ENCODE peak calls at places on chromosomes 11 and 22, in eight cellular contexts. U is cardiac muscle cell, V is GM12878, B is body of pancreas, F is spleen, W is stomach, P is GM23338, S is IMR-90. H is an unnamed sample.

GRCh38 chr11:59556883-59557205 is 45.5 kb downstream of the OR4D9 start:
- DNase-seq in S (no peak), F (no peak), B (no peak), U (no peak), P (peak; percentile 31), W (no peak), V (no peak), H (peak; percentile 42)

GRCh38 chr11:67646535-67647336 is 3.8 kb downstream of the ACY3 start:
- DNase-seq in B (peak; percentile 77), W (no peak), F (peak; percentile 93), V (peak; percentile 70), P (no peak), U (no peak), S (no peak), H (peak; percentile 93)

GRCh38 chr11:122235615-122236014 is 119.6 kb upstream of the BLID start:
- DNase-seq in V (no peak), F (no peak), P (no peak), B (peak; percentile 76), U (peak; percentile 12), W (no peak), S (peak; percentile 96), H (no peak)

GRCh38 chr11:45919276-45919675 is 1.6 kb upstream of the PEX16 start:
- DNase-seq in F (peak; percentile 77), P (no peak), S (no peak), W (no peak), U (no peak), V (no peak), B (no peak), H (no peak)

GRCh38 chr11:327581-327923 is 6.9 kb upstream of the IFITM3 start:
- DNase-seq in W (no peak), P (no peak), S (no peak), V (no peak), U (no peak), F (no peak), B (no peak), H (no peak)

GRCh38 chr11:19763315-19763714 is 50.7 kb downstream of the NAV2 start:
- DNase-seq in P (no peak), V (no peak), W (peak; percentile 31), F (no peak), S (no peak), U (no peak), B (peak; percentile 44), H (no peak)

GRCh38 chr11:62680825-62681240 is 2.0 kb upstream of the UBXN1 start:
- DNase-seq in B (peak; percentile 69), F (no peak), S (peak; percentile 87), U (peak; percentile 71), P (peak; percentile 49), W (peak; percentile 47), V (no peak), H (no peak)

GRCh38 chr11:107562647-107563208 is 2.8 kb downstream of the ALKBH8 start:
- DNase-seq in F (no peak), S (peak; percentile 91), W (no peak), V (no peak), B (no peak), P (no peak), U (no peak), H (no peak)

GRCh38 chr11:7520981-7521487 is 7.2 kb downstream of the PPFIBP2 start:
- DNase-seq in B (no peak), P (no peak), U (no peak), F (no peak), V (no peak), W (no peak), S (no peak), H (peak; percentile 49)

GRCh38 chr11:19218216-19218615 is 16.4 kb upstream of the CSRP3 start:
- DNase-seq in U (no peak), P (no peak), B (no peak), S (no peak), F (no peak), W (no peak), V (no peak), H (no peak)

GRCh38 chr11:18736590-18737148 is 10.7 kb upstream of the IGSF22 start:
- DNase-seq in P (peak; percentile 68), V (no peak), S (no peak), W (no peak), F (no peak), B (no peak), U (no peak), H (no peak)

GRCh38 chr11:11976476-11977187 is 31.8 kb downstream of the DKK3 start:
- DNase-seq in P (no peak), F (no peak), B (no peak), V (no peak), W (peak; percentile 66), U (no peak), S (no peak), H (no peak)

GRCh38 chr11:6413791-6414231 is 5.1 kb downstream of the APBB1 start:
- DNase-seq in P (no peak), W (no peak), F (no peak), U (peak; percentile 83), B (no peak), S (no peak), V (no peak), H (no peak)

GRCh38 chr11:118856314-118856713 is 27.4 kb upstream of the CXCR5 start:
- DNase-seq in F (no peak), S (no peak), P (no peak), B (no peak), U (no peak), V (no peak), W (no peak), H (no peak)

GRCh38 chr11:96169250-96169649 is 173.7 kb downstream of the MAML2 start:
- DNase-seq in P (no peak), B (peak; percentile 28), F (no peak), W (no peak), U (no peak), V (no peak), S (no peak), H (no peak)

GRCh38 chr11:56782167-56782847 is 33.8 kb upstream of the OR9G4 start:
- DNase-seq in P (no peak), S (no peak), W (no peak), B (no peak), U (no peak), F (no peak), V (peak; percentile 19), H (no peak)

GRCh38 chr11:87892291-87892690 is 283.0 kb downstream of the RAB38 start:
- DNase-seq in W (no peak), F (no peak), S (no peak), V (no peak), B (no peak), P (peak; percentile 7), U (no peak), H (no peak)

GRCh38 chr11:93236741-93237675 is 39.2 kb upstream of the SLC36A4 start:
- DNase-seq in U (peak; percentile 65), B (peak; percentile 51), V (no peak), W (no peak), S (peak; percentile 44), P (peak; percentile 80), F (no peak), H (no peak)

GRCh38 chr22:33350391-33350955 is 292.3 kb upstream of the SYN3 start:
- DNase-seq in B (no peak), U (no peak), S (no peak), W (no peak), F (no peak), V (no peak), P (no peak), H (no peak)

DNA sequence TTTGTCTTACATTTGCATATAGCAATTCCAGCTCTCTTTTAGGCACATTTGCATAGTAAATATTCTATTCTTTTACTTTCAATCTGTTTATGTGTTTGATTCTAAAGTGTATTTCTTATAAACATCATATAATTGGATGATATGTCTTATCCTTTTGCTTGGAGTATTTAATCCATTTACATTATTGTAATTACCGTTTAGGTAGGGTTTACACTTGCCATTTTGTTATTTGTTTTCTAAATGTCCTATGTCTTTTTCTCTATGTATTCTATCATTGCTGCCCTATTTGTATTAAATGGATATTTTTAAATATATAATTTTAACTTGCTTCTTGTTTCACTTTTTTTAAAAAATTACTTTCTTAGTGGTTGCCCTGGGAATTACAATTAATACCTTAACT is 22.8 kb upstream of the ACCSL start:
- DNase-seq in V (no peak), B (no peak), S (no peak), U (no peak), W (no peak), P (no peak), F (no peak), H (no peak)
- TF ChIP-seq CTCF in V (no peak), B (no peak), S (no peak), U (no peak), W (no peak), P (no peak), F (no peak), H (no peak)

GRCh38 chr11:65403607-65404121 is 17.2 kb downstream of the FRMD8 start:
- DNase-seq in U (no peak), S (no peak), P (no peak), W (no peak), F (no peak), B (no peak), V (no peak), H (peak; percentile 56)
- H3K36me3 ChIP-seq in U (peaks cover 10% of the 10 kb centered on the region), S (peaks cover 55% of the 10 kb centered on the region), P (no peaks in the 10 kb centered on the region), W (peaks cover 96% of the 10 kb centered on the region), F (peaks cover 63% of the 10 kb centered on the region), B (peaks cover 23% of the 10 kb centered on the region), V (peaks cover 22% of the 10 kb centered on the region), H (peaks cover 33% of the 10 kb centered on the region)

DNA sequence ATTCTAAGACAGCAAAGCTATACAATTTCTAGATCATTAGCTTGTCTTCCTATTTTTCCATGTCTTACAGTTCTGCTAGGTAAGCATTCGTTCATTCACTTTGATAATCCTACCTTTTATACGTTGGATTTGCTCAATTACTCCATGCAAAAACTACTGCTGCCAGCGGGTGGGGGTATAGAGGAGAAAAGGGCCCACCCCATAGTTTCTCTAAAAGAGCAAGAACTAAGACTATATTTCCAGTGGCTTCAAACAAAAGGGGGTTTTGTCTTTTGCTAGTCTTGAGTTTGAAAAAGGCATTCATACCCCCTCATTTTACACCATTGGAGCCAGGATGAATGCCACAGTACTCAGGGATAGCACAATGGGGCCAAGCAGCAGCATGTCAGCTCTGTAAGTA is 155.7 kb downstream of the WT1 start:
- DNase-seq in V (no peak), F (no peak), W (no peak), P (peak; percentile 51), S (no peak), U (no peak), B (no peak), H (no peak)
- TF ChIP-seq CTCF in V (no peak), F (no peak), W (no peak), P (peak; percentile 31), S (no peak), U (peak; percentile 28), B (no peak), H (no peak)

DNA sequence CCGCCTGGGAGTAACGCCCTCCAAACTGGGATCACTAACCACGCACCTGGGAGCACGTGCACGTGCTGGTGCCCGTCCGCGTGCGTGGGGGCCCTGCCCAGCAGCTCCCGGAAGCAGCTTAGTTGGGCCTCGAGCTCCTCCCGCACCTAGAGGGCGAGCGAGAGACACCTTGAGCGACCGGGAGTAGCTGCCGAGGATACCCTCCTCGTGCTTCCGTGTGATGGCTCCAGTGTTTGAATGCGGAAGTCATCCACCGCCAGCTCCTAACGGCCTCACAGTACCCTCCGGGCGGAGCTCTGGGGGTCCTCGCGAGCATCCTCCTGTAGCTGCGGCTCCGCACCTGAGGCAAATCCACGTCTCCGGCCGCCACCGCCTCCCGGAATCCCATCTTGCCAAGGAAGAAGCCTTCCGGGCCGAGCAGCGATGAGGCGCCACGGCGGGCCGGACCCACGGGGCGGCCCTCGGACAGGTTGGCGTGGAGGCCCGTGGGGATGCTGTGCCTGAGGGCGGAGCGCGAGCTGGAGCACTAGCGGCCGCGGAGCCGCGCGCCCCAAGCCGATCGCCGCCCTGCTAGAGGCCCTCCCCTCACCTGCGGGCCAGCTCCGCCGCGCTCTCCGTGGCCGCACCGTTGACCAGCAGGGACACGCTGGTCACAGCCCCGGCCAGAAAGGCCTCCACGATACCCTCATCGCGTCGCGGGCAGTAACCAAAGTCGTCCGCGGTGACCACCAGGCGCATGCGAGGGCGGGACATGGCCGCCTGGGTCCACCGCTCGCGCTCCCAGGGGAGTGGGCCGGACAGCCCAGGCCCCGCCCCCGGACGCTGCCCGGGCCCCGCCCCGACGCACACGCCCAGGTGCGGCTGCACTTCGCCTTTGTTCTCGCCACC is at the start of gene YDJC:
- DNase-seq in B (peak; percentile 97), F (peak; percentile 99), S (peak; percentile 88), V (peak; percentile 73), U (peak; percentile 95), P (peak; percentile 96), W (peak; percentile 96), H (peak; percentile 94)
- H3K36me3 ChIP-seq in B (no peaks in the 10 kb centered on the region), F (peaks cover 7% of the 10 kb centered on the region), S (peaks cover 6% of the 10 kb centered on the region), V (peaks cover 9% of the 10 kb centered on the region), U (no peaks in the 10 kb centered on the region), P (peaks cover 8% of the 10 kb centered on the region), W (peaks cover 12% of the 10 kb centered on the region), H (peaks cover 12% of the 10 kb centered on the region)